ENCODE peak calls at places on chromosomes 7 and 10, in eight cellular contexts. One of them, this sample, is unnamed.

GRCh38 chr10:133456041-133456951 is 2.6 kb downstream of the SCART1 start:
- DNase-seq in brain microvascular endothelial cell: no peak
- DNase-seq in Calu3: no peak
- DNase-seq in mesothelial cell of epicardium: no peak
- DNase-seq in CD4-positive, alpha-beta T cell: no peak
- DNase-seq in HCT116: no peak
- DNase-seq in HFF-Myc: no peak
- DNase-seq in AG09309: no peak
- DNase-seq in this sample: peak

GRCh38 chr10:14648936-14649335 is 125.8 kb downstream of the FAM107B start:
- DNase-seq in brain microvascular endothelial cell: no peak
- DNase-seq in Calu3: no peak
- DNase-seq in mesothelial cell of epicardium: no peak
- DNase-seq in CD4-positive, alpha-beta T cell: no peak
- DNase-seq in HCT116: no peak
- DNase-seq in HFF-Myc: no peak
- DNase-seq in AG09309: no peak
- DNase-seq in this sample: no peak

GRCh38 chr10:122279725-122280141 is 8.6 kb downstream of the BTBD16 start:
- DNase-seq in brain microvascular endothelial cell: peak
- DNase-seq in Calu3: peak
- DNase-seq in mesothelial cell of epicardium: peak
- DNase-seq in CD4-positive, alpha-beta T cell: no peak
- DNase-seq in HCT116: peak
- DNase-seq in HFF-Myc: no peak
- DNase-seq in AG09309: no peak
- DNase-seq in this sample: peak

GRCh38 chr7:38317457-38318037 is 44.1 kb upstream of the TARP start:
- DNase-seq in brain microvascular endothelial cell: no peak
- DNase-seq in Calu3: no peak
- DNase-seq in mesothelial cell of epicardium: no peak
- DNase-seq in CD4-positive, alpha-beta T cell: no peak
- DNase-seq in HCT116: no peak
- DNase-seq in HFF-Myc: no peak
- DNase-seq in AG09309: no peak
- DNase-seq in this sample: no peak

GRCh38 chr7:18020138-18020715 is 7.4 kb downstream of the PRPS1L1 start:
- DNase-seq in brain microvascular endothelial cell: no peak
- DNase-seq in Calu3: peak
- DNase-seq in mesothelial cell of epicardium: no peak
- DNase-seq in CD4-positive, alpha-beta T cell: no peak
- DNase-seq in HCT116: no peak
- DNase-seq in HFF-Myc: no peak
- DNase-seq in AG09309: no peak
- DNase-seq in this sample: no peak

GRCh38 chr10:110471566-110472139 is 26.1 kb upstream of the DUSP5 start:
- DNase-seq in brain microvascular endothelial cell: peak
- DNase-seq in Calu3: no peak
- DNase-seq in mesothelial cell of epicardium: no peak
- DNase-seq in CD4-positive, alpha-beta T cell: no peak
- DNase-seq in HCT116: no peak
- DNase-seq in HFF-Myc: no peak
- DNase-seq in AG09309: no peak
- DNase-seq in this sample: peak

GRCh38 chr10:106519376-106520035 is 645.0 kb downstream of the SORCS1 start:
- DNase-seq in brain microvascular endothelial cell: no peak
- DNase-seq in Calu3: no peak
- DNase-seq in mesothelial cell of epicardium: no peak
- DNase-seq in CD4-positive, alpha-beta T cell: no peak
- DNase-seq in HCT116: no peak
- DNase-seq in HFF-Myc: no peak
- DNase-seq in AG09309: no peak
- DNase-seq in this sample: no peak

GRCh38 chr7:79922894-79923293 is 211.7 kb upstream of the GNAI1 start:
- DNase-seq in brain microvascular endothelial cell: no peak
- DNase-seq in Calu3: no peak
- DNase-seq in mesothelial cell of epicardium: no peak
- DNase-seq in CD4-positive, alpha-beta T cell: no peak
- DNase-seq in HCT116: no peak
- DNase-seq in HFF-Myc: no peak
- DNase-seq in AG09309: no peak
- DNase-seq in this sample: no peak

GRCh38 chr7:150854066-150855000 is 2.0 kb downstream of the AOC1 start:
- DNase-seq in brain microvascular endothelial cell: no peak
- DNase-seq in Calu3: no peak
- DNase-seq in mesothelial cell of epicardium: peak
- DNase-seq in CD4-positive, alpha-beta T cell: no peak
- DNase-seq in HCT116: no peak
- DNase-seq in HFF-Myc: no peak
- DNase-seq in AG09309: no peak
- DNase-seq in this sample: no peak

GRCh38 chr7:3112499-3113134 is 69.0 kb upstream of the CARD11 start:
- DNase-seq in brain microvascular endothelial cell: no peak
- DNase-seq in Calu3: no peak
- DNase-seq in mesothelial cell of epicardium: no peak
- DNase-seq in CD4-positive, alpha-beta T cell: no peak
- DNase-seq in HCT116: no peak
- DNase-seq in HFF-Myc: no peak
- DNase-seq in AG09309: no peak
- DNase-seq in this sample: no peak

GRCh38 chr7:22442187-22442886 is 57.7 kb downstream of the STEAP1B start:
- DNase-seq in brain microvascular endothelial cell: no peak
- DNase-seq in Calu3: peak
- DNase-seq in mesothelial cell of epicardium: no peak
- DNase-seq in CD4-positive, alpha-beta T cell: no peak
- DNase-seq in HCT116: no peak
- DNase-seq in HFF-Myc: no peak
- DNase-seq in AG09309: no peak
- DNase-seq in this sample: no peak

GRCh38 chr7:116948934-116949333 is 4.4 kb upstream of the ST7 start:
- DNase-seq in brain microvascular endothelial cell: no peak
- DNase-seq in Calu3: no peak
- DNase-seq in mesothelial cell of epicardium: no peak
- DNase-seq in CD4-positive, alpha-beta T cell: no peak
- DNase-seq in HCT116: no peak
- DNase-seq in HFF-Myc: no peak
- DNase-seq in AG09309: no peak
- DNase-seq in this sample: no peak

GRCh38 chr7:47285860-47286491 is 295.9 kb downstream of the TNS3 start:
- DNase-seq in brain microvascular endothelial cell: peak
- DNase-seq in Calu3: no peak
- DNase-seq in mesothelial cell of epicardium: no peak
- DNase-seq in CD4-positive, alpha-beta T cell: no peak
- DNase-seq in HCT116: no peak
- DNase-seq in HFF-Myc: peak
- DNase-seq in AG09309: peak
- DNase-seq in this sample: no peak
- TF ChIP-seq CTCF in brain microvascular endothelial cell: peak
- TF ChIP-seq CTCF in Calu3: no peak
- TF ChIP-seq CTCF in mesothelial cell of epicardium: no peak
- TF ChIP-seq CTCF in CD4-positive, alpha-beta T cell: no peak
- TF ChIP-seq CTCF in HCT116: no peak
- TF ChIP-seq CTCF in HFF-Myc: peak
- TF ChIP-seq CTCF in AG09309: peak
- TF ChIP-seq CTCF in this sample: no peak

DNA sequence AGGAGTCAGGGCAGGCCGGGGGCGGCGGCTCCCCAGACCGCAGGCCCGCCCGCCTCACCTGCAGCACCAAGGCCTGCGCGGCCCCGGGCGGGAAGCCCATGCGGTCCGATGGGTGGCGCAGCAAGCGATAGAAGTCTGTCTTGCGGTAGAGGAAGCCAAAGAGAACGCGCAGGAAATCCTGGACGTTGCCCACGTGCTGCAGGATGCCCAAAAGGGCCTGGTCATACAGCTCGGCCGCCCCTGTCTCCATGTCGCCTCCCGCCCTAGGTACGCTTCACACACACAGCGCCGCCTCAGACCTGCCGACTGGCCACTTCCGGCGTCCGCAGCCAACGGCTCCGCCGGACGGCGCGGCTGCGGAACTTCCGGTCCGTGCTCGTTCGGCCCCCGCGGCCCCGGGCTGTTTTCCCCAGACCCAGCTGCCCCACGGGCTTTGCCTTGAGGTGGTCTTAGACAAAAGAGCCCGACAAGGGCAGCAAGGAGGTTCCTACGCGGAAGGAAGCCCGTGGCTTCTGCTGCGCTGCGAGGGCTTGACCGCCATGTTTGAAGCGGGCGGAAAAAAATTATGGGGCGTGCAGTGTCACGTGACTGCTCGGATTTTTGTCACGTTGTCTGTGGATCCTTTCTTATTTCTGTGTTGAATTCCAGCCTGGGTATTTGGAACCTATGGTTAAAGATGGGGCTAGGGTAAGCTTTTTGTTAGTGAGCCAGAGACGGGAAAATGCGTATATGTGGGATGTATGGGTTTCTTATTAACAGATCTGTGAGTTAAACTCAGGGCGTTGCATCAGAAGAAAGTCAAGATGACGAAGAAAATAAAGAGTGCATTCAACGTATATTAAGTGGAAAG is at the start of gene NUDCD3:
- DNase-seq in brain microvascular endothelial cell: peak
- DNase-seq in Calu3: peak
- DNase-seq in mesothelial cell of epicardium: peak
- DNase-seq in CD4-positive, alpha-beta T cell: peak
- DNase-seq in HCT116: peak
- DNase-seq in HFF-Myc: peak
- DNase-seq in AG09309: no peak
- DNase-seq in this sample: peak
- TF ChIP-seq CTCF in brain microvascular endothelial cell: peak
- TF ChIP-seq CTCF in Calu3: no peak
- TF ChIP-seq CTCF in mesothelial cell of epicardium: no peak
- TF ChIP-seq CTCF in CD4-positive, alpha-beta T cell: peak
- TF ChIP-seq CTCF in HCT116: peak
- TF ChIP-seq CTCF in HFF-Myc: no peak
- TF ChIP-seq CTCF in AG09309: peak
- TF ChIP-seq CTCF in this sample: no peak

GRCh38 chr7:100190059-100190711 is 12.5 kb downstream of the STAG3 start:
- DNase-seq in brain microvascular endothelial cell: peak
- DNase-seq in Calu3: no peak
- DNase-seq in mesothelial cell of epicardium: no peak
- DNase-seq in CD4-positive, alpha-beta T cell: no peak
- DNase-seq in HCT116: peak
- DNase-seq in HFF-Myc: no peak
- DNase-seq in AG09309: no peak
- DNase-seq in this sample: no peak
- TF ChIP-seq CTCF in brain microvascular endothelial cell: peak
- TF ChIP-seq CTCF in Calu3: no peak
- TF ChIP-seq CTCF in mesothelial cell of epicardium: no peak
- TF ChIP-seq CTCF in CD4-positive, alpha-beta T cell: peak
- TF ChIP-seq CTCF in HCT116: peak
- TF ChIP-seq CTCF in HFF-Myc: peak
- TF ChIP-seq CTCF in AG09309: peak
- TF ChIP-seq CTCF in this sample: peak

DNA sequence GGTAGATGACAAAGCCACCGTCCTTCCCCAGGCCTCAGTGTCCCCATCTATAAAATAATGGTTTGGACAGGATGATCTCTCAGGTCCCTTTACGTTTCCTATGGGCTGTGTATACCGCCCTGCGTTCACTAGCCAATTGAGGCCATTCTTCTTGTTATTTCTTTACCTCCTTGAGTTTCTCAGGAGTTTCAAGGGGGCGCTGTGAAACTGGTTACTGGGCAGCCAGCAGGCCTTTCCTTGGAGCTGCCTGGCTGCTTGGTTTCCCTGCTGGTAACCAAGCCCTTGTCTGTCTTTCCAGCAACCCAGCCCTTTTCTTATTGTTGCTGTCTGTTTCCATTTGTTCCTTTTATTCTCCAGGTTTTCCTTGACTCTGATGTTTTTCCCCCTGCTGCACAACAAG is 26.9 kb downstream of the FGF8 start:
- DNase-seq in brain microvascular endothelial cell: no peak
- DNase-seq in Calu3: no peak
- DNase-seq in mesothelial cell of epicardium: no peak
- DNase-seq in CD4-positive, alpha-beta T cell: no peak
- DNase-seq in HCT116: peak
- DNase-seq in HFF-Myc: no peak
- DNase-seq in AG09309: no peak
- DNase-seq in this sample: no peak
- TF ChIP-seq CTCF in brain microvascular endothelial cell: peak
- TF ChIP-seq CTCF in Calu3: no peak
- TF ChIP-seq CTCF in mesothelial cell of epicardium: no peak
- TF ChIP-seq CTCF in CD4-positive, alpha-beta T cell: no peak
- TF ChIP-seq CTCF in HCT116: peak
- TF ChIP-seq CTCF in HFF-Myc: peak
- TF ChIP-seq CTCF in AG09309: no peak
- TF ChIP-seq CTCF in this sample: no peak